ENCODE peak calls at places on chromosomes 3 and 15, in four cellular contexts. One of them, this sample, is unnamed.

GRCh38 chr15:55221090-55222011 is 24.6 kb upstream of the RSL24D1 start:
- DNase-seq in stimulated activated CD4-positive, alpha-beta T cell treated with anti-CD3 and anti-CD28 coated beads, Interleukin-15, amount 100 ng/mL, for 24 hours: peak; percentile 44
- DNase-seq in H9: no peak
- DNase-seq in RCC 7860: peak; percentile 85
- DNase-seq in this sample: no peak

GRCh38 chr15:95857124-95857757 is 473.3 kb upstream of the NR2F2 start:
- DNase-seq in stimulated activated CD4-positive, alpha-beta T cell treated with anti-CD3 and anti-CD28 coated beads, Interleukin-15, amount 100 ng/mL, for 24 hours: no peak
- DNase-seq in H9: no peak
- DNase-seq in RCC 7860: no peak
- DNase-seq in this sample: no peak

GRCh38 chr3:135239485-135239884 is 444.4 kb downstream of the EPHB1 start:
- DNase-seq in stimulated activated CD4-positive, alpha-beta T cell treated with anti-CD3 and anti-CD28 coated beads, Interleukin-15, amount 100 ng/mL, for 24 hours: no peak
- DNase-seq in H9: no peak
- DNase-seq in RCC 7860: no peak
- DNase-seq in this sample: no peak

GRCh38 chr3:37979798-37980476 is 10.6 kb upstream of the VILL start:
- DNase-seq in stimulated activated CD4-positive, alpha-beta T cell treated with anti-CD3 and anti-CD28 coated beads, Interleukin-15, amount 100 ng/mL, for 24 hours: no peak
- DNase-seq in H9: no peak
- DNase-seq in RCC 7860: no peak
- DNase-seq in this sample: no peak

GRCh38 chr3:49723301-49723630 is 485 bp downstream of the GMPPB start:
- DNase-seq in stimulated activated CD4-positive, alpha-beta T cell treated with anti-CD3 and anti-CD28 coated beads, Interleukin-15, amount 100 ng/mL, for 24 hours: peak; percentile 77
- DNase-seq in H9: peak; percentile 73
- DNase-seq in RCC 7860: peak; percentile 24
- DNase-seq in this sample: peak; percentile 72

GRCh38 chr3:104805042-104805441 is 561.7 kb upstream of the ALCAM start:
- DNase-seq in stimulated activated CD4-positive, alpha-beta T cell treated with anti-CD3 and anti-CD28 coated beads, Interleukin-15, amount 100 ng/mL, for 24 hours: no peak
- DNase-seq in H9: no peak
- DNase-seq in RCC 7860: no peak
- DNase-seq in this sample: no peak

GRCh38 chr15:90419738-90420487 is 31.9 kb downstream of the IQGAP1 start:
- DNase-seq in stimulated activated CD4-positive, alpha-beta T cell treated with anti-CD3 and anti-CD28 coated beads, Interleukin-15, amount 100 ng/mL, for 24 hours: peak; percentile 57
- DNase-seq in H9: no peak
- DNase-seq in RCC 7860: peak; percentile 70
- DNase-seq in this sample: no peak

GRCh38 chr3:119630562-119631329 is 29.6 kb downstream of the POPDC2 start:
- DNase-seq in stimulated activated CD4-positive, alpha-beta T cell treated with anti-CD3 and anti-CD28 coated beads, Interleukin-15, amount 100 ng/mL, for 24 hours: no peak
- DNase-seq in H9: no peak
- DNase-seq in RCC 7860: no peak
- DNase-seq in this sample: no peak

GRCh38 chr3:16058511-16058910 is 116.0 kb upstream of the GALNT15 start:
- DNase-seq in stimulated activated CD4-positive, alpha-beta T cell treated with anti-CD3 and anti-CD28 coated beads, Interleukin-15, amount 100 ng/mL, for 24 hours: no peak
- DNase-seq in H9: no peak
- DNase-seq in RCC 7860: no peak
- DNase-seq in this sample: no peak

GRCh38 chr3:78751266-78751665 is 1016.5 kb downstream of the ROBO1 start:
- DNase-seq in stimulated activated CD4-positive, alpha-beta T cell treated with anti-CD3 and anti-CD28 coated beads, Interleukin-15, amount 100 ng/mL, for 24 hours: no peak
- DNase-seq in H9: no peak
- DNase-seq in RCC 7860: no peak
- DNase-seq in this sample: no peak